ENCODE peak calls at places on chromosomes 16 and 17, in ten cellular contexts. P is iPS-NIHi11; G is activated naive CD4-positive, alpha-beta T cell; N is activated gamma-delta T cell treated with Interleukin-2 at 50 U/mL for 16 hours; J is SHP77 treated with DMSO at 0.1 percent for 48 hours; T is stimulated activated CD4-positive, alpha-beta T cell treated with anti-CD3 and anti-CD28 coated beads, Interleukin-1b, Interleukin-23, amount 100 ng/mL, for 1 hour; S is stimulated activated CD8-positive, alpha-beta memory T cell treated with anti-CD3 and anti-CD28 coated beads, Interleukin-4, amount 100 ng/mL, for 1 hour; I is caudate nucleus; D is mesendoderm; U is astrocyte. W is an unnamed sample.

GRCh38 chr17:30333503-30334240 is at the start of gene TMIGD1:
- DNase-seq in P (no peak), G (no peak), N (no peak), J (no peak), T (no peak), S (no peak), I (no peak), D (no peak), U (no peak), W (no peak)

GRCh38 chr17:79798296-79799173 is 1.7 kb upstream of the CBX8 start:
- DNase-seq in P (no peak), G (no peak), N (no peak), J (no peak), T (no peak), S (no peak), I (no peak), D (peak; percentile 45), U (no peak), W (no peak)

GRCh38 chr17:28567604-28568003 is 3.7 kb downstream of the PIGS start:
- DNase-seq in P (no peak), G (no peak), N (no peak), J (no peak), T (no peak), S (no peak), I (no peak), D (no peak), U (no peak), W (no peak)

GRCh38 chr17:5591966-5592365 is 7.7 kb upstream of the NLRP1 start:
- DNase-seq in P (no peak), G (no peak), N (no peak), J (no peak), T (no peak), S (no peak), I (no peak), D (no peak), U (no peak), W (no peak)

GRCh38 chr16:49023095-49023494 is 258.5 kb downstream of the CBLN1 start:
- DNase-seq in P (no peak), G (no peak), N (no peak), J (no peak), T (no peak), S (no peak), I (no peak), D (no peak), U (peak; percentile 83), W (peak; percentile 7)

GRCh38 chr17:14815079-14815478 is 450.0 kb downstream of the PMP22 start:
- DNase-seq in P (no peak), G (no peak), N (no peak), J (no peak), T (no peak), S (no peak), I (no peak), D (no peak), U (no peak), W (no peak)

GRCh38 chr16:12509121-12509520 is 294.6 kb downstream of the CPPED1 start:
- DNase-seq in P (no peak), G (no peak), N (no peak), J (no peak), T (no peak), S (no peak), I (no peak), D (no peak), U (no peak), W (no peak)

GRCh38 chr17:70187383-70187782 is 18.1 kb downstream of the KCNJ2 start:
- DNase-seq in P (no peak), G (no peak), N (no peak), J (no peak), T (no peak), S (no peak), I (no peak), D (no peak), U (peak; percentile 61), W (no peak)

GRCh38 chr17:49815761-49816281 is 27.3 kb downstream of the KAT7 start:
- DNase-seq in P (peak; percentile 65), G (no peak), N (no peak), J (no peak), T (no peak), S (no peak), I (no peak), D (peak; percentile 94), U (no peak), W (no peak)

GRCh38 chr17:32623196-32623595 is 136.4 kb downstream of the CDK5R1 start:
- DNase-seq in P (no peak), G (no peak), N (no peak), J (no peak), T (no peak), S (no peak), I (no peak), D (no peak), U (no peak), W (no peak)

GRCh38 chr16:85166699-85167588 is 54.7 kb upstream of the CIBAR2 start:
- DNase-seq in P (no peak), G (no peak), N (no peak), J (no peak), T (no peak), S (no peak), I (no peak), D (no peak), U (no peak), W (no peak)

W was measured in SJCRH30.